ENCODE peak calls at places on chromosomes 11 and 22, in five cellular contexts. One of them, this sample, is unnamed. For H3K36me3, the result is how much of the 10 kb centered on the place peaks cover.

GRCh38 chr11:35337136-35337918 is 82.0 kb downstream of the SLC1A2 start:
- DNase-seq in brain microvascular endothelial cell: peak
- DNase-seq in PC-3: peak
- DNase-seq in gastrocnemius medialis: no peak
- DNase-seq in OCI-LY7: no peak
- DNase-seq in this sample: peak

GRCh38 chr22:45526263-45526662 is 23.6 kb downstream of the FBLN1 start:
- DNase-seq in brain microvascular endothelial cell: no peak
- DNase-seq in PC-3: no peak
- DNase-seq in gastrocnemius medialis: no peak
- DNase-seq in OCI-LY7: no peak
- DNase-seq in this sample: no peak

GRCh38 chr11:71336176-71336995 is 84.0 kb upstream of the SHANK2 start:
- DNase-seq in brain microvascular endothelial cell: no peak
- DNase-seq in PC-3: no peak
- DNase-seq in gastrocnemius medialis: no peak
- DNase-seq in OCI-LY7: no peak
- DNase-seq in this sample: no peak

GRCh38 chr11:81497202-81497804 is 1236.4 kb downstream of the FAM181B start:
- DNase-seq in brain microvascular endothelial cell: peak
- DNase-seq in PC-3: peak
- DNase-seq in gastrocnemius medialis: no peak
- DNase-seq in OCI-LY7: peak
- DNase-seq in this sample: no peak

GRCh38 chr22:17949926-17950473 is 74.4 kb downstream of the MICAL3 start:
- DNase-seq in brain microvascular endothelial cell: no peak
- DNase-seq in PC-3: peak
- DNase-seq in gastrocnemius medialis: no peak
- DNase-seq in OCI-LY7: no peak
- DNase-seq in this sample: no peak

GRCh38 chr11:803770-804598 is 1.0 kb downstream of the PIDD1 start:
- DNase-seq in brain microvascular endothelial cell: no peak
- DNase-seq in PC-3: no peak
- DNase-seq in gastrocnemius medialis: no peak
- DNase-seq in OCI-LY7: no peak
- DNase-seq in this sample: no peak

GRCh38 chr11:106872246-106872645 is 146.0 kb downstream of the GUCY1A2 start:
- DNase-seq in brain microvascular endothelial cell: no peak
- DNase-seq in PC-3: no peak
- DNase-seq in gastrocnemius medialis: no peak
- DNase-seq in OCI-LY7: no peak
- DNase-seq in this sample: no peak

GRCh38 chr11:72041364-72042058 is 38.8 kb downstream of the NUMA1 start:
- DNase-seq in brain microvascular endothelial cell: peak
- DNase-seq in PC-3: peak
- DNase-seq in gastrocnemius medialis: peak
- DNase-seq in OCI-LY7: peak
- DNase-seq in this sample: peak

GRCh38 chr11:130909650-130910049 is 6.6 kb downstream of the SNX19 start:
- DNase-seq in brain microvascular endothelial cell: peak
- DNase-seq in PC-3: peak
- DNase-seq in gastrocnemius medialis: no peak
- DNase-seq in OCI-LY7: no peak
- DNase-seq in this sample: no peak
- H3K36me3 ChIP-seq in brain microvascular endothelial cell: under half
- H3K36me3 ChIP-seq in PC-3: under half
- H3K36me3 ChIP-seq in gastrocnemius medialis: under half
- H3K36me3 ChIP-seq in OCI-LY7: half or more
- H3K36me3 ChIP-seq in this sample: under half

DNA sequence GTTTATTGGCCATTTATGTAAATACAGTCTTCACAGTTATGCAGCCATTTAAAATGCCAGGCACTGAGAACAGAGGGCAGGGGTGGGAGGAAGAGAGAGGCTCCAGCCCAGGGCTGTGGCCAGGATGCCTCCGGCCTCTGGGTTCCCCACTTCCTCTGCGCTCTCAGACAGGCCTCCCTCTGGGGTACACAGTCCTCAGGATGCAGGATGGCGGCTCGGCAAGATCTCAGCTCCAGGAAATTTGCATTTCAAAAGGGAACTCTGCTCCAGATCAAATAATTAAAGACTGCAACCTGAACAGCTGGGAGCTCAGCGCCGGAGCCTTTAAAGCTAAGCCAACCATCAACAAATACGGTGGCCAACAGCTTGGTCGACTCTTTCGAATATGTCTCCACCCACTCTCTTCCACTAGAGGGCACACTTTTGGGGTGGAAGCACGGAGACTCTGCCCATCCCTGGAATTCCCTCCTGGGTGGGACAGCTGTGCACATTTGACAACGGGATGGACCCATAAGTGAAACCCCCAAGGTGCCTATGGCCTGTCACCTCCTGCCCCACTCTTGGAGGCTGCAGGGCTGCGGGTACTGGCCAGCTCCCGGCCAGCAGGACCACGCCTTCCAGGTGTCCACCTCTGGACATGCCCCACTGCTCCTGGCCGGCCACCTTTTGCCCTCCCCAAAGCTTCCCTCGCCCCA is 1044.7 kb downstream of the BRD1 start:
- DNase-seq in brain microvascular endothelial cell: no peak
- DNase-seq in PC-3: no peak
- DNase-seq in gastrocnemius medialis: no peak
- DNase-seq in OCI-LY7: peak
- DNase-seq in this sample: no peak
- TF ChIP-seq CTCF in brain microvascular endothelial cell: no peak
- TF ChIP-seq CTCF in PC-3: peak
- TF ChIP-seq CTCF in gastrocnemius medialis: no peak
- TF ChIP-seq CTCF in OCI-LY7: peak
- TF ChIP-seq CTCF in this sample: no peak

GRCh38 chr22:23063539-23064380 is 6.6 kb upstream of the GNAZ start:
- DNase-seq in brain microvascular endothelial cell: no peak
- DNase-seq in PC-3: no peak
- DNase-seq in gastrocnemius medialis: no peak
- DNase-seq in OCI-LY7: no peak
- DNase-seq in this sample: no peak

GRCh38 chr22:23066200-23067022 is 3.9 kb upstream of the GNAZ start:
- DNase-seq in brain microvascular endothelial cell: no peak
- DNase-seq in PC-3: no peak
- DNase-seq in gastrocnemius medialis: no peak
- DNase-seq in OCI-LY7: peak
- DNase-seq in this sample: no peak

GRCh38 chr22:23064381-23065068 is 5.8 kb upstream of the GNAZ start:
- DNase-seq in brain microvascular endothelial cell: no peak
- DNase-seq in PC-3: no peak
- DNase-seq in gastrocnemius medialis: no peak
- DNase-seq in OCI-LY7: no peak
- DNase-seq in this sample: no peak

GRCh38 chr22:23065495-23066122 is 4.7 kb upstream of the GNAZ start:
- DNase-seq in brain microvascular endothelial cell: no peak
- DNase-seq in PC-3: no peak
- DNase-seq in gastrocnemius medialis: no peak
- DNase-seq in OCI-LY7: no peak
- DNase-seq in this sample: no peak

GRCh38 chr22:23065069-23065451 is 5.3 kb upstream of the GNAZ start:
- DNase-seq in brain microvascular endothelial cell: no peak
- DNase-seq in PC-3: no peak
- DNase-seq in gastrocnemius medialis: no peak
- DNase-seq in OCI-LY7: no peak
- DNase-seq in this sample: no peak
- H3K4me3 ChIP-seq in brain microvascular endothelial cell: no peak
- H3K4me3 ChIP-seq in PC-3: no peak
- H3K4me3 ChIP-seq in gastrocnemius medialis: no peak
- H3K4me3 ChIP-seq in OCI-LY7: no peak
- H3K4me3 ChIP-seq in this sample: no peak

GRCh38 chr11:70304208-70304603 is 33.7 kb downstream of the PPFIA1 start:
- DNase-seq in brain microvascular endothelial cell: no peak
- DNase-seq in PC-3: no peak
- DNase-seq in gastrocnemius medialis: no peak
- DNase-seq in OCI-LY7: no peak
- DNase-seq in this sample: no peak
- H3K36me3 ChIP-seq in brain microvascular endothelial cell: under half
- H3K36me3 ChIP-seq in PC-3: under half
- H3K36me3 ChIP-seq in gastrocnemius medialis: under half
- H3K36me3 ChIP-seq in OCI-LY7: under half
- H3K36me3 ChIP-seq in this sample: under half

This sample was measured in BJ.